ENCODE peak calls at places on chromosomes 2 and 18, in four cellular contexts. One of them, this sample, is unnamed.

GRCh38 chr2:48264632-48265031 is 265.3 kb upstream of the STON1 start:
- DNase-seq in nephron progenitor cell: no peak
- DNase-seq in activated CD4-positive, alpha-beta T cell treated with anti-CD3 and anti-CD28 coated beads for 24 hours: no peak
- DNase-seq in GM03348: no peak
- DNase-seq in this sample: no peak

GRCh38 chr2:216842634-216843033 is 17.2 kb downstream of the TNP1 start:
- DNase-seq in activated CD4-positive, alpha-beta T cell treated with anti-CD3 and anti-CD28 coated beads for 24 hours: no peak
- DNase-seq in GM03348: peak
- DNase-seq in nephron progenitor cell: no peak
- DNase-seq in this sample: no peak

GRCh38 chr2:240818543-240819403 is 1.2 kb downstream of the KIF1A start:
- DNase-seq in activated CD4-positive, alpha-beta T cell treated with anti-CD3 and anti-CD28 coated beads for 24 hours: no peak
- DNase-seq in nephron progenitor cell: peak
- DNase-seq in GM03348: no peak
- DNase-seq in this sample: no peak

GRCh38 chr18:6610436-6610835 is 119.1 kb upstream of the ARHGAP28 start:
- DNase-seq in nephron progenitor cell: peak
- DNase-seq in activated CD4-positive, alpha-beta T cell treated with anti-CD3 and anti-CD28 coated beads for 24 hours: no peak
- DNase-seq in GM03348: no peak
- DNase-seq in this sample: no peak

GRCh38 chr2:212488611-212489010 is 50.0 kb downstream of the ERBB4 start:
- DNase-seq in GM03348: no peak
- DNase-seq in nephron progenitor cell: no peak
- DNase-seq in activated CD4-positive, alpha-beta T cell treated with anti-CD3 and anti-CD28 coated beads for 24 hours: no peak
- DNase-seq in this sample: no peak

GRCh38 chr2:96534701-96535181 is 1.8 kb upstream of the ARID5A start:
- DNase-seq in GM03348: no peak
- DNase-seq in activated CD4-positive, alpha-beta T cell treated with anti-CD3 and anti-CD28 coated beads for 24 hours: no peak
- DNase-seq in nephron progenitor cell: no peak
- DNase-seq in this sample: no peak

GRCh38 chr18:75762758-75763157 is 335.3 kb upstream of the SMIM21 start:
- DNase-seq in activated CD4-positive, alpha-beta T cell treated with anti-CD3 and anti-CD28 coated beads for 24 hours: no peak
- DNase-seq in nephron progenitor cell: no peak
- DNase-seq in GM03348: no peak
- DNase-seq in this sample: no peak

GRCh38 chr18:3340682-3341097 is 78.8 kb downstream of the MYL12B start:
- DNase-seq in activated CD4-positive, alpha-beta T cell treated with anti-CD3 and anti-CD28 coated beads for 24 hours: no peak
- DNase-seq in nephron progenitor cell: no peak
- DNase-seq in GM03348: no peak
- DNase-seq in this sample: no peak

GRCh38 chr2:168237741-168238140 is 9.7 kb downstream of the STK39 start:
- DNase-seq in GM03348: peak
- DNase-seq in nephron progenitor cell: no peak
- DNase-seq in activated CD4-positive, alpha-beta T cell treated with anti-CD3 and anti-CD28 coated beads for 24 hours: no peak
- DNase-seq in this sample: no peak

GRCh38 chr2:199457147-199458016 is at the start of gene SATB2:
- DNase-seq in GM03348: peak
- DNase-seq in nephron progenitor cell: peak
- DNase-seq in activated CD4-positive, alpha-beta T cell treated with anti-CD3 and anti-CD28 coated beads for 24 hours: no peak
- DNase-seq in this sample: peak